ENCODE peak calls at places on chromosomes 5 and 9, in six cellular contexts. O, H, G, C, X and K are unnamed samples.

GRCh38 chr5:34698754-34699153 is 42.6 kb downstream of the RAI14 start:
- DNase-seq in O (no peak), G (no peak), H (no peak), C (no peak), X (no peak), K (no peak)

GRCh38 chr9:112361602-112362001 is 18.3 kb upstream of the HSDL2 start:
- DNase-seq in C (peak), G (no peak), X (peak), H (no peak), O (no peak), K (no peak)

GRCh38 chr9:34493972-34494535 is 28.7 kb downstream of the ENHO start:
- DNase-seq in H (no peak), O (peak), X (peak), C (peak), G (peak), K (no peak)

GRCh38 chr9:93642961-93643360 is 66.6 kb downstream of the PHF2 start:
- DNase-seq in G (peak), H (no peak), O (no peak), X (peak), C (peak), K (no peak)

GRCh38 chr9:130362691-130363090 is 82.1 kb upstream of the ASS1 start:
- DNase-seq in C (no peak), X (no peak), H (no peak), O (no peak), G (no peak), K (no peak)

GRCh38 chr5:68053202-68053601 is 162.4 kb upstream of the PIK3R1 start:
- DNase-seq in O (no peak), X (peak), H (no peak), G (no peak), C (peak), K (no peak)

GRCh38 chr5:137036630-137037029 is 462.5 kb downstream of the SPOCK1 start:
- DNase-seq in H (no peak), C (no peak), G (no peak), X (peak), O (no peak), K (no peak)

GRCh38 chr5:147854894-147855773 is 23.4 kb upstream of the SCGB3A2 start:
- DNase-seq in C (no peak), H (no peak), G (no peak), X (no peak), O (no peak), K (no peak)

GRCh38 chr9:35615981-35616680 is 2.1 kb downstream of the CD72 start:
- DNase-seq in C (no peak), X (no peak), G (no peak), O (no peak), H (no peak), K (no peak)

GRCh38 chr5:106481375-106481774 is 1189.4 kb downstream of the EFNA5 start:
- DNase-seq in O (no peak), C (no peak), G (no peak), H (no peak), X (peak), K (no peak)

GRCh38 chr5:22911019-22911418 is 57.9 kb upstream of the CDH12 start:
- DNase-seq in G (no peak), O (no peak), H (no peak), C (no peak), X (no peak), K (no peak)

GRCh38 chr9:112013261-112013660 is 116.6 kb downstream of the UGCG start:
- DNase-seq in G (no peak), C (no peak), X (peak), H (no peak), O (no peak), K (no peak)

GRCh38 chr9:112334319-112334828 is 955 bp upstream of the PTBP3 start:
- DNase-seq in C (peak), G (peak), O (no peak), H (peak), X (peak), K (no peak)

GRCh38 chr5:142096382-142096781 is 12.2 kb upstream of the NDFIP1 start:
- DNase-seq in C (no peak), G (no peak), O (no peak), X (no peak), H (no peak), K (no peak)

GRCh38 chr5:112923148-112923917 is 1.3 kb upstream of the REEP5 start:
- DNase-seq in G (no peak), X (no peak), O (no peak), H (peak), C (no peak), K (no peak)

GRCh38 chr9:114745108-114745848 is 60.6 kb downstream of the TNFSF15 start:
- DNase-seq in H (no peak), G (no peak), C (peak), O (no peak), X (no peak), K (no peak)

GRCh38 chr5:168712280-168712924 is 133.2 kb upstream of the PANK3 start:
- DNase-seq in H (no peak), X (peak), C (peak), G (peak), O (no peak), K (no peak)

GRCh38 chr5:35745666-35746065 is 111.0 kb upstream of the IL7R start:
- DNase-seq in X (no peak), C (no peak), O (no peak), H (no peak), G (no peak), K (no peak)

GRCh38 chr9:129333613-129333960 is 155.5 kb upstream of the IER5L start:
- DNase-seq in C (peak), X (peak), O (no peak), G (no peak), H (no peak), K (no peak)